ENCODE peak calls at places on chromosomes 2 and 18, in four cellular contexts. One of them, this sample, is unnamed.

GRCh38 chr2:199261221-199261620 is 196.5 kb downstream of the SATB2 start:
- DNase-seq in substantia nigra: no peak
- DNase-seq in stimulated activated CD4-positive, alpha-beta T cell treated with anti-CD3 and anti-CD28 coated beads, Interleukin-4, amount 100 ng/mL, for 24 hours: no peak
- DNase-seq in fibroblast of mammary gland: peak
- DNase-seq in this sample: peak

GRCh38 chr2:233449071-233449901 is 95.0 kb downstream of the DGKD start:
- DNase-seq in substantia nigra: no peak
- DNase-seq in stimulated activated CD4-positive, alpha-beta T cell treated with anti-CD3 and anti-CD28 coated beads, Interleukin-4, amount 100 ng/mL, for 24 hours: no peak
- DNase-seq in fibroblast of mammary gland: peak
- DNase-seq in this sample: no peak

GRCh38 chr2:25201265-25201664 is 32.9 kb upstream of the POMC start:
- DNase-seq in substantia nigra: no peak
- DNase-seq in stimulated activated CD4-positive, alpha-beta T cell treated with anti-CD3 and anti-CD28 coated beads, Interleukin-4, amount 100 ng/mL, for 24 hours: no peak
- DNase-seq in fibroblast of mammary gland: no peak
- DNase-seq in this sample: no peak

GRCh38 chr2:30757737-30758136 is 49.5 kb downstream of the CAPN13 start:
- DNase-seq in substantia nigra: no peak
- DNase-seq in stimulated activated CD4-positive, alpha-beta T cell treated with anti-CD3 and anti-CD28 coated beads, Interleukin-4, amount 100 ng/mL, for 24 hours: no peak
- DNase-seq in fibroblast of mammary gland: no peak
- DNase-seq in this sample: no peak

GRCh38 chr18:23291456-23292205 is 156.3 kb downstream of the CABLES1 start:
- DNase-seq in substantia nigra: no peak
- DNase-seq in stimulated activated CD4-positive, alpha-beta T cell treated with anti-CD3 and anti-CD28 coated beads, Interleukin-4, amount 100 ng/mL, for 24 hours: no peak
- DNase-seq in fibroblast of mammary gland: peak
- DNase-seq in this sample: peak

GRCh38 chr2:36618381-36618780 is 20.4 kb upstream of the FEZ2 start:
- DNase-seq in substantia nigra: no peak
- DNase-seq in stimulated activated CD4-positive, alpha-beta T cell treated with anti-CD3 and anti-CD28 coated beads, Interleukin-4, amount 100 ng/mL, for 24 hours: peak
- DNase-seq in fibroblast of mammary gland: peak
- DNase-seq in this sample: peak

GRCh38 chr2:236172866-236173733 is 4.9 kb upstream of the GBX2 start:
- DNase-seq in substantia nigra: no peak
- DNase-seq in stimulated activated CD4-positive, alpha-beta T cell treated with anti-CD3 and anti-CD28 coated beads, Interleukin-4, amount 100 ng/mL, for 24 hours: no peak
- DNase-seq in fibroblast of mammary gland: no peak
- DNase-seq in this sample: no peak

GRCh38 chr18:11741505-11742145 is 52.6 kb downstream of the GNAL start:
- DNase-seq in substantia nigra: no peak
- DNase-seq in stimulated activated CD4-positive, alpha-beta T cell treated with anti-CD3 and anti-CD28 coated beads, Interleukin-4, amount 100 ng/mL, for 24 hours: no peak
- DNase-seq in fibroblast of mammary gland: peak
- DNase-seq in this sample: peak

GRCh38 chr18:79612291-79613108 is 67.1 kb upstream of the CTDP1 start:
- DNase-seq in substantia nigra: no peak
- DNase-seq in stimulated activated CD4-positive, alpha-beta T cell treated with anti-CD3 and anti-CD28 coated beads, Interleukin-4, amount 100 ng/mL, for 24 hours: no peak
- DNase-seq in fibroblast of mammary gland: no peak
- DNase-seq in this sample: no peak

This sample was measured in LHCN-M2.